ENCODE peak calls at places on chromosomes 13 and 19, in four cellular contexts. One of them, this sample, is unnamed.

GRCh38 chr19:14544977-14545715 is 15.8 kb downstream of the TECR start:
- DNase-seq in AG08395: no peak
- DNase-seq in hippocampal formation: peak
- DNase-seq in NCI-H187 treated with DMSO at 0.1 percent for 48 hours: peak
- DNase-seq in this sample: no peak

GRCh38 chr13:29771247-29771646 is 79.2 kb downstream of the UBL3 start:
- DNase-seq in AG08395: no peak
- DNase-seq in hippocampal formation: no peak
- DNase-seq in NCI-H187 treated with DMSO at 0.1 percent for 48 hours: no peak
- DNase-seq in this sample: no peak

GRCh38 chr19:50020481-50020880 is 4.7 kb downstream of the VRK3 start:
- DNase-seq in AG08395: no peak
- DNase-seq in hippocampal formation: no peak
- DNase-seq in NCI-H187 treated with DMSO at 0.1 percent for 48 hours: no peak
- DNase-seq in this sample: no peak

GRCh38 chr19:34381399-34382251 is 16.6 kb downstream of the GPI start:
- DNase-seq in AG08395: no peak
- DNase-seq in hippocampal formation: no peak
- DNase-seq in NCI-H187 treated with DMSO at 0.1 percent for 48 hours: no peak
- DNase-seq in this sample: no peak

GRCh38 chr13:27599845-27600553 is 20.3 kb downstream of the LNX2 start:
- DNase-seq in AG08395: peak
- DNase-seq in hippocampal formation: no peak
- DNase-seq in NCI-H187 treated with DMSO at 0.1 percent for 48 hours: no peak
- DNase-seq in this sample: no peak

GRCh38 chr19:43784981-43785808 is 4.4 kb upstream of the KCNN4 start:
- DNase-seq in AG08395: peak
- DNase-seq in hippocampal formation: peak
- DNase-seq in NCI-H187 treated with DMSO at 0.1 percent for 48 hours: peak
- DNase-seq in this sample: peak

GRCh38 chr19:41218615-41219507 is at the start of gene AXL:
- DNase-seq in AG08395: peak
- DNase-seq in hippocampal formation: peak
- DNase-seq in NCI-H187 treated with DMSO at 0.1 percent for 48 hours: no peak
- DNase-seq in this sample: no peak

GRCh38 chr13:99467764-99468163 is 33.5 kb upstream of the TM9SF2 start:
- DNase-seq in AG08395: peak
- DNase-seq in hippocampal formation: no peak
- DNase-seq in NCI-H187 treated with DMSO at 0.1 percent for 48 hours: no peak
- DNase-seq in this sample: no peak

GRCh38 chr13:59755647-59756290 is 408.0 kb downstream of the DIAPH3 start:
- DNase-seq in AG08395: no peak
- DNase-seq in hippocampal formation: no peak
- DNase-seq in NCI-H187 treated with DMSO at 0.1 percent for 48 hours: no peak
- DNase-seq in this sample: no peak

GRCh38 chr19:15897738-15898276 is at the start of gene CYP4F2:
- DNase-seq in AG08395: no peak
- DNase-seq in hippocampal formation: no peak
- DNase-seq in NCI-H187 treated with DMSO at 0.1 percent for 48 hours: no peak
- DNase-seq in this sample: no peak